ENCODE peak calls at places on chromosomes 12 and 14, in six cellular contexts. S is activated CD4-positive, alpha-beta T cell treated with anti-CD3 and anti-CD28 coated beads, Interleukin-2, amount 50 U/mL, for 1 hour; K is LoVo; R is neural progenitor cell; M is OCI-M1; T is right cardiac atrium. P is an unnamed sample.

GRCh38 chr14:23446291-23446851 is 10.9 kb upstream of the MYH7 start:
- DNase-seq in S (no peak), K (no peak), T (peak; percentile 70), R (no peak), M (no peak), P (peak; percentile 19)

GRCh38 chr12:12561305-12562015 is 1.2 kb downstream of the DUSP16 start:
- DNase-seq in R (peak; percentile 77), T (peak; percentile 84), K (peak; percentile 65), M (peak; percentile 70), S (peak; percentile 49), P (peak; percentile 68)

GRCh38 chr12:114913871-114914801 is 230.2 kb upstream of the TBX3 start:
- DNase-seq in R (peak; percentile 65), S (no peak), K (peak; percentile 89), M (no peak), T (no peak), P (peak; percentile 24)

GRCh38 chr14:68596701-68597100 is 196.2 kb downstream of the ZFP36L1 start:
- DNase-seq in S (no peak), R (no peak), M (no peak), T (no peak), K (no peak), P (no peak)

GRCh38 chr12:25949343-25949742 is 9.1 kb upstream of the RASSF8 start:
- DNase-seq in S (no peak), M (no peak), K (no peak), R (no peak), T (no peak), P (no peak)

GRCh38 chr12:47343684-47344567 is 264.2 kb upstream of the AMIGO2 start:
- DNase-seq in M (no peak), R (no peak), K (no peak), S (no peak), T (no peak), P (peak; percentile 28)

GRCh38 chr12:22056607-22057006 is 10.6 kb downstream of the CMAS start:
- DNase-seq in M (no peak), S (no peak), R (no peak), T (no peak), K (no peak), P (no peak)

GRCh38 chr12:121184425-121184824 is 25.5 kb upstream of the P2RX4 start:
- DNase-seq in T (no peak), S (no peak), K (no peak), M (no peak), R (no peak), P (peak; percentile 97)

GRCh38 chr14:36662258-36662542 is 540 bp downstream of the PAX9 start:
- DNase-seq in M (no peak), K (peak; percentile 20), T (no peak), R (no peak), S (no peak), P (no peak)

GRCh38 chr12:124045671-124046070 is 72.7 kb downstream of the ZNF664 start:
- DNase-seq in M (no peak), T (no peak), K (no peak), S (no peak), R (no peak), P (no peak)

GRCh38 chr12:123034865-123035264 is 54.4 kb downstream of the ARL6IP4 start:
- DNase-seq in R (no peak), K (no peak), S (no peak), T (no peak), M (peak; percentile 19), P (peak; percentile 72)

GRCh38 chr12:62305778-62306177 is 45.6 kb downstream of the USP15 start:
- DNase-seq in M (no peak), S (no peak), K (no peak), R (no peak), T (no peak), P (no peak)

GRCh38 chr12:499837-500458 is 40.2 kb downstream of the B4GALNT3 start:
- DNase-seq in R (no peak), M (no peak), S (no peak), T (peak; percentile 79), K (no peak), P (no peak)

GRCh38 chr12:10959777-10960176 is 20.7 kb upstream of the TAS2R14 start:
- DNase-seq in S (no peak), R (no peak), T (no peak), K (no peak), M (peak; percentile 72), P (peak; percentile 7)

GRCh38 chr12:64669270-64669842 is 59.1 kb downstream of the RASSF3 start:
- DNase-seq in K (no peak), T (peak; percentile 71), M (peak; percentile 33), S (peak; percentile 23), R (no peak), P (no peak)

GRCh38 chr12:104457746-104458644 is 1.2 kb downstream of the CHST11 start:
- DNase-seq in S (peak; percentile 61), R (peak; percentile 55), K (no peak), M (no peak), T (peak; percentile 67), P (peak; percentile 42)

GRCh38 chr14:37678916-37679315 is 83.5 kb downstream of the TTC6 start:
- DNase-seq in R (no peak), T (no peak), M (no peak), S (no peak), K (no peak), P (peak; percentile 35)

GRCh38 chr12:45336762-45337596 is 121.1 kb downstream of the ANO6 start:
- DNase-seq in S (no peak), K (no peak), T (no peak), R (no peak), M (peak; percentile 59), P (peak; percentile 86)

GRCh38 chr12:89880695-89881350 is 172.2 kb upstream of the ATP2B1 start:
- DNase-seq in S (peak; percentile 38), K (no peak), R (no peak), T (peak; percentile 18), M (no peak), P (no peak)

GRCh38 chr14:49497267-49497666 is 88.9 kb downstream of the RPS29 start:
- DNase-seq in K (no peak), M (no peak), R (no peak), S (no peak), T (no peak), P (no peak)

GRCh38 chr12:85057370-85057963 is 21.3 kb downstream of the LRRIQ1 start:
- DNase-seq in R (peak; percentile 69), T (no peak), S (no peak), M (peak; percentile 76), K (peak; percentile 60), P (peak; percentile 64)

GRCh38 chr12:99063182-99063581 is 418.1 kb downstream of the APAF1 start:
- DNase-seq in M (no peak), R (no peak), S (no peak), T (no peak), K (no peak), P (no peak)

GRCh38 chr14:94173885-94174621 is at the start of gene PPP4R4:
- DNase-seq in R (peak; percentile 99), S (peak; percentile 84), K (peak; percentile 76), T (peak; percentile 95), M (peak; percentile 87), P (peak; percentile 88)

GRCh38 chr12:82996168-82996812 is 309.6 kb downstream of the TMTC2 start:
- DNase-seq in R (no peak), T (no peak), S (no peak), M (no peak), K (no peak), P (peak; percentile 10)

GRCh38 chr12:105067511-105068031 is 16.7 kb downstream of the ALDH1L2 start:
- DNase-seq in S (no peak), M (no peak), R (no peak), T (no peak), K (no peak), P (no peak)

GRCh38 chr12:7241404-7242005 is 52.0 kb downstream of the PEX5 start:
- DNase-seq in R (no peak), S (no peak), M (peak; percentile 91), T (no peak), K (no peak), P (peak; percentile 76)

GRCh38 chr12:1936406-1937320 is 18.2 kb upstream of the CACNA2D4 start:
- DNase-seq in S (no peak), M (no peak), T (peak; percentile 86), K (peak; percentile 11), R (no peak), P (peak; percentile 57)

GRCh38 chr14:52325126-52325525 is 11.0 kb downstream of the PTGER2 start:
- DNase-seq in R (no peak), T (no peak), K (no peak), M (no peak), S (no peak), P (peak; percentile 93)

GRCh38 chr12:42789808-42790760 is 200.5 kb upstream of the PRICKLE1 start:
- DNase-seq in S (no peak), T (no peak), K (no peak), R (no peak), M (no peak), P (no peak)

GRCh38 chr12:52056801-52057613 is 5.8 kb downstream of the NR4A1 start:
- DNase-seq in R (no peak), K (no peak), M (no peak), S (peak; percentile 36), T (peak; percentile 60), P (no peak)

GRCh38 chr12:2212971-2213869 is 160.4 kb downstream of the CACNA1C start:
- DNase-seq in S (no peak), T (no peak), R (peak; percentile 50), M (no peak), K (no peak), P (no peak)

GRCh38 chr14:71290960-71291466 is 383.8 kb downstream of the PCNX1 start:
- DNase-seq in R (no peak), T (no peak), S (no peak), K (peak; percentile 60), M (peak; percentile 31), P (peak; percentile 95)

GRCh38 chr12:109445224-109445623 is 31.9 kb downstream of the KCTD10 start:
- DNase-seq in S (no peak), M (no peak), T (no peak), K (no peak), R (no peak), P (no peak)